ENCODE peak calls at places on chromosomes 2 and 18, in four cellular contexts. H is tibial nerve, S is sigmoid colon, F is SK-N-SH. R is an unnamed sample.

GRCh38 chr2:158928965-158929364 is 39.5 kb upstream of the TANC1 start:
- DNase-seq in H (no peak), S (no peak), F (no peak), R (no peak)

GRCh38 chr18:31232779-31233424 is 70.2 kb upstream of the DSC1 start:
- DNase-seq in H (no peak), S (no peak), F (no peak), R (no peak)

GRCh38 chr2:99607454-99607853 is 117.6 kb upstream of the REV1 start:
- DNase-seq in H (no peak), S (no peak), F (no peak), R (no peak)

GRCh38 chr18:60987963-60988362 is 345.3 kb upstream of the CDH20 start:
- DNase-seq in H (no peak), S (no peak), F (no peak), R (no peak)

GRCh38 chr2:85457877-85458316 is 39.4 kb downstream of the SH2D6 start:
- DNase-seq in H (no peak), S (peak; percentile 29), F (no peak), R (no peak)

GRCh38 chr18:27713727-27714080 is 463.2 kb downstream of the CDH2 start:
- DNase-seq in H (no peak), S (no peak), F (no peak), R (no peak)

GRCh38 chr2:79219383-79219988 is 59.9 kb upstream of the REG3A start:
- DNase-seq in H (no peak), S (no peak), F (peak; percentile 36), R (no peak)

GRCh38 chr18:44733754-44734465 is 53.2 kb downstream of the SETBP1 start:
- DNase-seq in H (no peak), S (no peak), F (no peak), R (no peak)

GRCh38 chr2:25257032-25257455 is 84.7 kb downstream of the DNMT3A start:
- DNase-seq in H (no peak), S (peak; percentile 80), F (peak; percentile 81), R (no peak)

GRCh38 chr2:161077367-161078210 is 82.6 kb upstream of the TANK start:
- DNase-seq in H (no peak), S (no peak), F (no peak), R (no peak)

GRCh38 chr2:47534179-47534919 is 131.4 kb downstream of the MSH2 start:
- DNase-seq in H (no peak), S (peak; percentile 73), F (peak; percentile 44), R (no peak)

GRCh38 chr2:165239230-165239629 is at the start of gene SCN2A:
- DNase-seq in H (no peak), S (no peak), F (peak; percentile 33), R (no peak)

GRCh38 chr2:237223208-237223861 is 137.6 kb downstream of the COPS8 start:
- DNase-seq in H (peak; percentile 41), S (no peak), F (no peak), R (no peak)

GRCh38 chr2:238131761-238132462 is 6.6 kb upstream of the KLHL30 start:
- DNase-seq in H (no peak), S (no peak), F (no peak), R (no peak)

GRCh38 chr2:105556366-105556765 is 157.5 kb upstream of the FHL2 start:
- DNase-seq in H (no peak), S (no peak), F (no peak), R (no peak)

GRCh38 chr2:8229546-8229986 is 452.3 kb upstream of the ID2 start:
- DNase-seq in H (peak; percentile 61), S (peak; percentile 88), F (no peak), R (peak; percentile 92)

GRCh38 chr18:54223568-54224241 is 764 bp downstream of the MBD2 start:
- DNase-seq in H (peak; percentile 38), S (peak; percentile 92), F (peak; percentile 40), R (no peak)

GRCh38 chr18:567119-567518 is 13.1 kb upstream of the CETN1 start:
- DNase-seq in H (no peak), S (no peak), F (no peak), R (no peak)

GRCh38 chr2:176642074-176642473 is 372.8 kb downstream of the MTX2 start:
- DNase-seq in H (no peak), S (no peak), F (no peak), R (no peak)

GRCh38 chr2:207224814-207225482 is 59.2 kb upstream of the KLF7 start:
- DNase-seq in H (no peak), S (no peak), F (no peak), R (no peak)

GRCh38 chr2:5914831-5915611 is 222.8 kb downstream of the SOX11 start:
- DNase-seq in H (no peak), S (no peak), F (peak; percentile 42), R (peak; percentile 78)

GRCh38 chr2:28406276-28407096 is 13.8 kb downstream of the FOSL2 start:
- DNase-seq in H (no peak), S (peak; percentile 73), F (no peak), R (no peak)

GRCh38 chr2:18356676-18357075 is 203.8 kb downstream of the RDH14 start:
- DNase-seq in H (no peak), S (no peak), F (no peak), R (no peak)

GRCh38 chr2:237296756-237297155 is 117.2 kb downstream of the COL6A3 start:
- DNase-seq in H (no peak), S (peak; percentile 71), F (no peak), R (no peak)

GRCh38 chr2:62992561-62992960 is 58.1 kb upstream of the OTX1 start:
- DNase-seq in H (no peak), S (no peak), F (no peak), R (no peak)

GRCh38 chr2:128496700-128497099 is 178.0 kb upstream of the HS6ST1 start:
- DNase-seq in H (no peak), S (no peak), F (no peak), R (no peak)

GRCh38 chr2:128494640-128495321 is 176.1 kb upstream of the HS6ST1 start:
- DNase-seq in H (no peak), S (no peak), F (peak; percentile 47), R (no peak)

GRCh38 chr2:128494307-128494639 is 175.6 kb upstream of the HS6ST1 start:
- DNase-seq in H (no peak), S (no peak), F (peak; percentile 36), R (no peak)

GRCh38 chr2:128497461-128497860 is 178.8 kb upstream of the HS6ST1 start:
- DNase-seq in H (no peak), S (no peak), F (no peak), R (no peak)

DNA sequence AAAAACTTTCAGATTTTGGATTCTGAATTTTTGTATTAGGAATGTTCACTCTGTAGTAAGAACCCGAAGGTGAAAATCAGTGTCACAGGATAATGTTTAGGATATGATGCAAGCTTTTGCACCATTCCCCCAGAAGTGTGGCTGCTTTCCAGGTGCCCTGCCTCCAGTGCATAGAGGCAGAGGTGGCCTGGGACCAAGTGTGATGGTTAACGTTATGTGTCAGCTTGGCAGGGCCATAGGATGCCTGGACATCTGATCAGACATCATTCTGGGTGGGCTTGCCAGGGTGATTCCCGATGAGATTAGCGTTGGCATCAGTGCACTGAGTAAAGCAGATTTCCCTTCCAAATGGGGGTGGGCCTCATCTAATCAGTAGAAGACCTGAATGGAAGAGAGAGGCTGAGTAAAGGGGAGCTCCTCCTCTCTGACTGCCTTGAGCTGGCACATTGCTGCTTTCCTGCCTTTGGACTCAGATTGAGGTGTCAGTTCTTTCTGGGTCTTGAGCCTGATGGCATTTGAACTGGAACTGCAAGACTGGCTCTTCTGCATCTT is 177.4 kb upstream of the HS6ST1 start:
- DNase-seq in H (no peak), S (no peak), F (no peak), R (no peak)
- TF ChIP-seq EP300 in H (no peak), S (no peak), F (peak; percentile 18), R (no peak)

GRCh38 chr2:234320098-234320497 is 176.8 kb downstream of the ARL4C start:
- DNase-seq in H (no peak), S (no peak), F (no peak), R (no peak)

GRCh38 chr2:234328444-234328990 is 168.4 kb downstream of the ARL4C start:
- DNase-seq in H (no peak), S (no peak), F (no peak), R (no peak)

GRCh38 chr2:234322766-234323465 is 174.0 kb downstream of the ARL4C start:
- DNase-seq in H (no peak), S (no peak), F (no peak), R (no peak)

GRCh38 chr2:234326694-234327093 is 170.2 kb downstream of the ARL4C start:
- DNase-seq in H (no peak), S (no peak), F (no peak), R (peak; percentile 26)

DNA sequence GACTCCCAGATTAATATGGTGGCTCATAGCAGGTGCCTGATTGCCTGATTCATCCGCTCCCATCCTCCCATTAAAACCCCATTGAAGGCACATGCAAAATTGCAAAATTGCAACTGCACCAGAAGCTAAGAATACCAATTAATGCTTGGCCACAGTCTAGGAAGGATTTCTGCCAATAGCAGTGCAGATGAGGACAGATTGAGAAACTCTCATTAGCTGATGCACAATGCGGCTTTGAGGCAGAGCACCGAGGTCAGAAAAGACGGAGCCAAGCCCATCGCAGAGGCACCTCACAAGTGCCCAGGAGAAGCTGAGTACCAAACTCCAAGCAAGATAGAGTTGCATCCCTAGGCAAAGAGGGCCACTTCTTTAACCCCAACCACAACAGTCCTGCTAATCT is 172.7 kb downstream of the ARL4C start:
- DNase-seq in H (no peak), S (no peak), F (no peak), R (peak; percentile 88)
- H3K27ac ChIP-seq in H (no peak overlapping the region), S (no peak overlapping the region), F (no peak overlapping the region), R (no peak overlapping the region)

GRCh38 chr2:64742678-64743077 is 89.0 kb upstream of the SERTAD2 start:
- DNase-seq in H (no peak), S (no peak), F (no peak), R (no peak)

GRCh38 chr2:64735504-64735903 is 81.8 kb upstream of the SERTAD2 start:
- DNase-seq in H (no peak), S (no peak), F (no peak), R (no peak)

GRCh38 chr2:64738026-64738425 is 84.3 kb upstream of the SERTAD2 start:
- DNase-seq in H (no peak), S (no peak), F (no peak), R (no peak)

GRCh38 chr2:64732153-64732552 is 78.4 kb upstream of the SERTAD2 start:
- DNase-seq in H (no peak), S (no peak), F (no peak), R (no peak)

DNA sequence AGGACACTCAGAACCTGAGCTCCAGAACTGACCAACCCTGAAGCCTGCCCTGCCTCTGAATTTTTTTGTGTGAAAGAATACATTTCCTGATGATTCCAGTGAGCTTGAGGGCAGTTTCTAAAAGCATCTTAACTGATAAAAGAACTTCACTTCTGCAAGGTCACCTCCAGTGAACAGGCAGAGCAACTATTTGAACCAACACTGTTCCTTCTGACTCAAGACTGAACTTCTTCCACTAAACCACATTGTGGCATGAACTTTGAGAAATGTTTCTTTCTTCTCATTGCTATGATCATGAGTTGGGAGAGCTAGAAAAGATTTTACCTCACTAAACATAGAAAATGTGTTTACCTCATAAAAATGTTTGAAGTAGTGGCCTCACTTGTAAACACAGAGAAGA is 83.8 kb upstream of the SERTAD2 start:
- DNase-seq in H (no peak), S (no peak), F (no peak), R (no peak)
- TF ChIP-seq EP300 in H (no peak), S (no peak), F (no peak), R (no peak)

DNA sequence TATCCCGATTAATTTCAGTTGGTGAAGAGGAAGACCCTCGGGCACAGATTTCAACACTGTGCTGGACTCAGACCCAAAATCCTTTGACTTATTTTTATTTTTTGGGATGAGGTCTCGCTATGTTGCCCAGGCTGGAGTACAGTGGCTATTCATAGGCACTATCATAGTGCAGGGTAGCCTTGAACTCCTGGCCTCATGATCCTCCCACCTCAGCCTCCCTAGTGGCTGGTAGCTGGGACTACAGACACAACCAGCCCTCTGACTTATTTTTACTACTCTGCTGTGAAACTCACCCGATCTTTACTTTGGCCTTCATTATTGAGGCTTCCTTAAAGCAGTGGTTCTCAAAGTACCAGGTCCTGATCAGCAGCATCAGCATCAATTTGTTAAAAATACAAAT is 18.2 kb upstream of the ADAM17 start:
- DNase-seq in H (no peak), S (no peak), F (no peak), R (no peak)
- H3K27ac ChIP-seq in H (peak overlapping the region; percentile 45), S (peak overlapping the region; percentile 19), F (peak overlapping the region; percentile 5), R (peak overlapping the region; percentile 36)

R was measured in esophagus muscularis mucosa.